ENCODE peak calls at places on chromosome 16, in seven cellular contexts. One of them, this sample, is unnamed.

GRCh38 chr16:49093939-49094338 is 187.7 kb downstream of the CBLN1 start:
- DNase-seq in EL: no peak
- DNase-seq in Jurkat, Clone E6-1: no peak
- DNase-seq in central memory CD4-positive, alpha-beta T cell: no peak
- DNase-seq in activated naive CD4-positive, alpha-beta T cell treated with Interleukin-2 at 50 U/mL for 16 hours: no peak
- DNase-seq in NCI-H1436: no peak
- DNase-seq in neural crest cell: no peak
- DNase-seq in this sample: no peak

GRCh38 chr16:50712568-50712914 is 19.1 kb downstream of the NOD2 start:
- DNase-seq in EL: peak; percentile 35
- DNase-seq in Jurkat, Clone E6-1: no peak
- DNase-seq in central memory CD4-positive, alpha-beta T cell: no peak
- DNase-seq in activated naive CD4-positive, alpha-beta T cell treated with Interleukin-2 at 50 U/mL for 16 hours: no peak
- DNase-seq in NCI-H1436: no peak
- DNase-seq in neural crest cell: no peak
- DNase-seq in this sample: no peak

GRCh38 chr16:30903002-30903401 is 6.6 kb downstream of the CTF1 start:
- DNase-seq in EL: no peak
- DNase-seq in Jurkat, Clone E6-1: peak; percentile 34
- DNase-seq in central memory CD4-positive, alpha-beta T cell: no peak
- DNase-seq in activated naive CD4-positive, alpha-beta T cell treated with Interleukin-2 at 50 U/mL for 16 hours: no peak
- DNase-seq in NCI-H1436: no peak
- DNase-seq in neural crest cell: no peak
- DNase-seq in this sample: no peak

GRCh38 chr16:78770353-78771091 is 671.1 kb downstream of the WWOX start:
- DNase-seq in EL: no peak
- DNase-seq in Jurkat, Clone E6-1: peak; percentile 42
- DNase-seq in central memory CD4-positive, alpha-beta T cell: peak; percentile 72
- DNase-seq in activated naive CD4-positive, alpha-beta T cell treated with Interleukin-2 at 50 U/mL for 16 hours: peak; percentile 86
- DNase-seq in NCI-H1436: peak; percentile 32
- DNase-seq in neural crest cell: peak; percentile 61
- DNase-seq in this sample: no peak

GRCh38 chr16:77190478-77191258 is at the start of gene MON1B:
- DNase-seq in EL: peak; percentile 99
- DNase-seq in Jurkat, Clone E6-1: peak; percentile 98
- DNase-seq in central memory CD4-positive, alpha-beta T cell: peak; percentile 97
- DNase-seq in activated naive CD4-positive, alpha-beta T cell treated with Interleukin-2 at 50 U/mL for 16 hours: peak; percentile 94
- DNase-seq in NCI-H1436: peak; percentile 98
- DNase-seq in neural crest cell: peak; percentile 80
- DNase-seq in this sample: peak; percentile 93

GRCh38 chr16:566475-567361 is at the start of gene NHLRC4:
- DNase-seq in EL: peak; percentile 58
- DNase-seq in Jurkat, Clone E6-1: peak; percentile 55
- DNase-seq in central memory CD4-positive, alpha-beta T cell: peak; percentile 35
- DNase-seq in activated naive CD4-positive, alpha-beta T cell treated with Interleukin-2 at 50 U/mL for 16 hours: peak; percentile 37
- DNase-seq in NCI-H1436: peak; percentile 15
- DNase-seq in neural crest cell: peak; percentile 43
- DNase-seq in this sample: no peak

GRCh38 chr16:10349851-10350250 is 36.0 kb upstream of the ATF7IP2 start:
- DNase-seq in EL: no peak
- DNase-seq in Jurkat, Clone E6-1: no peak
- DNase-seq in central memory CD4-positive, alpha-beta T cell: no peak
- DNase-seq in activated naive CD4-positive, alpha-beta T cell treated with Interleukin-2 at 50 U/mL for 16 hours: no peak
- DNase-seq in NCI-H1436: no peak
- DNase-seq in neural crest cell: no peak
- DNase-seq in this sample: no peak

GRCh38 chr16:20868890-20869289 is 31.3 kb downstream of the DCUN1D3 start:
- DNase-seq in EL: peak; percentile 64
- DNase-seq in Jurkat, Clone E6-1: no peak
- DNase-seq in central memory CD4-positive, alpha-beta T cell: no peak
- DNase-seq in activated naive CD4-positive, alpha-beta T cell treated with Interleukin-2 at 50 U/mL for 16 hours: no peak
- DNase-seq in NCI-H1436: no peak
- DNase-seq in neural crest cell: no peak
- DNase-seq in this sample: no peak

GRCh38 chr16:67024384-67024896 is 4.5 kb upstream of the CBFB start:
- DNase-seq in EL: no peak
- DNase-seq in Jurkat, Clone E6-1: no peak
- DNase-seq in central memory CD4-positive, alpha-beta T cell: no peak
- DNase-seq in activated naive CD4-positive, alpha-beta T cell treated with Interleukin-2 at 50 U/mL for 16 hours: no peak
- DNase-seq in NCI-H1436: no peak
- DNase-seq in neural crest cell: no peak
- DNase-seq in this sample: no peak

GRCh38 chr16:89052191-89052787 is 41.4 kb upstream of the ACSF3 start:
- DNase-seq in EL: no peak
- DNase-seq in Jurkat, Clone E6-1: no peak
- DNase-seq in central memory CD4-positive, alpha-beta T cell: no peak
- DNase-seq in activated naive CD4-positive, alpha-beta T cell treated with Interleukin-2 at 50 U/mL for 16 hours: no peak
- DNase-seq in NCI-H1436: no peak
- DNase-seq in neural crest cell: no peak
- DNase-seq in this sample: no peak

GRCh38 chr16:21684199-21684598 is 20.4 kb downstream of the OTOA start:
- DNase-seq in EL: no peak
- DNase-seq in Jurkat, Clone E6-1: peak; percentile 27
- DNase-seq in central memory CD4-positive, alpha-beta T cell: peak; percentile 11
- DNase-seq in activated naive CD4-positive, alpha-beta T cell treated with Interleukin-2 at 50 U/mL for 16 hours: peak; percentile 31
- DNase-seq in NCI-H1436: no peak
- DNase-seq in neural crest cell: peak; percentile 23
- DNase-seq in this sample: no peak

GRCh38 chr16:82192665-82193064 is 22.6 kb upstream of the MPHOSPH6 start:
- DNase-seq in EL: peak; percentile 70
- DNase-seq in Jurkat, Clone E6-1: peak; percentile 60
- DNase-seq in central memory CD4-positive, alpha-beta T cell: peak; percentile 3
- DNase-seq in activated naive CD4-positive, alpha-beta T cell treated with Interleukin-2 at 50 U/mL for 16 hours: peak; percentile 6
- DNase-seq in NCI-H1436: no peak
- DNase-seq in neural crest cell: no peak
- DNase-seq in this sample: no peak

This sample was measured in esophagus squamous epithelium.